ENCODE peak calls at places on chromosomes 16 and 17, in five cellular contexts. Y is Calu3, H is neural crest cell, F is AG09319, N is retinal pigment epithelial cell. T is an unnamed sample.

GRCh38 chr17:48592592-48592991 is 987 bp downstream of the HOXB5 start:
- DNase-seq in Y (no peak), H (no peak), F (no peak), N (no peak), T (no peak)

GRCh38 chr16:74776926-74777325 is 2.3 kb upstream of the FA2H start:
- DNase-seq in Y (no peak), H (no peak), F (no peak), N (no peak), T (no peak)

GRCh38 chr17:65987988-65988387 is 203.9 kb downstream of the CEP112 start:
- DNase-seq in Y (peak), H (no peak), F (peak), N (no peak), T (peak)

GRCh38 chr17:33145941-33146340 is 147.2 kb downstream of the ASIC2 start:
- DNase-seq in Y (no peak), H (no peak), F (no peak), N (no peak), T (no peak)

GRCh38 chr16:82888616-82889015 is 261.8 kb downstream of the CDH13 start:
- DNase-seq in Y (no peak), H (no peak), F (peak), N (peak), T (peak)

GRCh38 chr16:84058211-84058610 is 15.6 kb upstream of the SLC38A8 start:
- DNase-seq in Y (no peak), H (no peak), F (no peak), N (no peak), T (no peak)

GRCh38 chr16:5523794-5524193 is 426.2 kb upstream of the EEF2KMT start:
- DNase-seq in Y (no peak), H (no peak), F (no peak), N (no peak), T (no peak)

GRCh38 chr16:9012848-9013507 is 49.3 kb upstream of the USP7 start:
- DNase-seq in Y (no peak), H (peak), F (no peak), N (no peak), T (no peak)

GRCh38 chr16:74825941-74826340 is 51.3 kb upstream of the FA2H start:
- DNase-seq in Y (no peak), H (no peak), F (no peak), N (no peak), T (no peak)

GRCh38 chr17:82772026-82772425 is 20.2 kb downstream of the TBCD start:
- DNase-seq in Y (peak), H (no peak), F (peak), N (no peak), T (no peak)

GRCh38 chr16:19085679-19086200 is 18.3 kb downstream of the COQ7 start:
- DNase-seq in Y (peak), H (no peak), F (no peak), N (no peak), T (no peak)

GRCh38 chr17:5485270-5486205 is at the start of gene DERL2:
- DNase-seq in Y (no peak), H (no peak), F (no peak), N (no peak), T (no peak)

GRCh38 chr17:70028397-70028796 is 46.6 kb upstream of the KCNJ16 start:
- DNase-seq in Y (no peak), H (no peak), F (no peak), N (no peak), T (no peak)

GRCh38 chr17:4895676-4896331 is 3.5 kb upstream of the C17orf107 start:
- DNase-seq in Y (no peak), H (no peak), F (no peak), N (no peak), T (no peak)

GRCh38 chr16:17211797-17212196 is 259.0 kb downstream of the XYLT1 start:
- DNase-seq in Y (peak), H (no peak), F (no peak), N (no peak), T (no peak)

GRCh38 chr17:18362509-18363020 is 785 bp downstream of the SHMT1 start:
- DNase-seq in Y (peak), H (peak), F (peak), N (peak), T (peak)

GRCh38 chr16:48366165-48367093 is 18.8 kb downstream of the SIAH1 start:
- DNase-seq in Y (peak), H (no peak), F (peak), N (peak), T (peak)

DNA sequence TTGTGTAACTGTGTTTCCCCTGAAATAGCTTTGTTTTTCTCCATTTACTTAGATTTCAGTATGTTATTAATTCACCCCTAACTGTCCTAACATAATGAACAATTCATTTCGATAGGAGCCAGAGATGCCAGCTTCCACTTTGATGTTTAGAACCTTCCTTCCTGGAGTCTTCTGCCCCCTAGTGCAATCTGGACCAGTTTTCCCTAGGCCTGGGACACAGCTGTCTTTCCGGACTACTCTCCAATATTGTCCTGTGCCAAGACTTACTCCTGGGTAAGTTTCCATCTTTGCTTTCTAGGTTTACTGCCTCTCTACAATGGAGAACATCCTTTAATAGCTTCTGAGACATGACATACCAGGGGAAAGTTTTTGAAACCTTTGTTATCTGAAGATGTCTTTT is 12.8 kb downstream of the RECQL5 start:
- DNase-seq in Y (no peak), H (no peak), F (no peak), N (no peak), T (no peak)
- TF ChIP-seq CTCF in Y (no peak), H (peak), F (peak), N (no peak), T (peak)

GRCh38 chr16:21253470-21253869 is 20.0 kb downstream of the ANKS4B start:
- DNase-seq in Y (no peak), H (no peak), F (no peak), N (no peak), T (no peak)
- TF ChIP-seq CTCF in Y (no peak), H (no peak), F (no peak), N (no peak), T (no peak)

GRCh38 chr16:31453255-31454204 is 5.8 kb upstream of the ARMC5 start:
- DNase-seq in Y (no peak), H (no peak), F (no peak), N (no peak), T (no peak)

GRCh38 chr16:31455601-31456314 is 3.5 kb upstream of the ARMC5 start:
- DNase-seq in Y (peak), H (no peak), F (no peak), N (no peak), T (no peak)

GRCh38 chr16:31452631-31453106 is 6.6 kb upstream of the ARMC5 start:
- DNase-seq in Y (no peak), H (no peak), F (peak), N (peak), T (no peak)

GRCh38 chr16:31451201-31451600 is 8.1 kb upstream of the ARMC5 start:
- DNase-seq in Y (no peak), H (no peak), F (no peak), N (no peak), T (no peak)

GRCh38 chr16:31451681-31452351 is 7.5 kb upstream of the ARMC5 start:
- DNase-seq in Y (peak), H (no peak), F (no peak), N (no peak), T (no peak)
- TF ChIP-seq CTCF in Y (peak), H (peak), F (peak), N (peak), T (peak)

GRCh38 chr17:45981306-45981705 is 17.7 kb upstream of the STH start:
- DNase-seq in Y (no peak), H (no peak), F (no peak), N (no peak), T (no peak)

GRCh38 chr17:45977976-45978626 is 20.9 kb upstream of the STH start:
- DNase-seq in Y (no peak), H (no peak), F (no peak), N (no peak), T (no peak)

GRCh38 chr17:45979137-45979536 is 19.9 kb upstream of the STH start:
- DNase-seq in Y (no peak), H (no peak), F (no peak), N (no peak), T (no peak)

GRCh38 chr17:45982791-45983613 is 16.0 kb upstream of the STH start:
- DNase-seq in Y (no peak), H (no peak), F (no peak), N (no peak), T (no peak)

GRCh38 chr17:45980855-45981254 is 18.2 kb upstream of the STH start:
- DNase-seq in Y (no peak), H (no peak), F (no peak), N (no peak), T (no peak)
- TF ChIP-seq CTCF in Y (no peak), H (no peak), F (no peak), N (no peak), T (no peak)

T was measured in epithelial cell of proximal tubule.